ENCODE peak calls at places on chromosomes 5 and 9, in six cellular contexts. Y is left lung; R is breast epithelium; L is cardiac muscle cell; M is OCI-LY7; N is CD8-positive, alpha-beta memory T cell. D is an unnamed sample. For H3K36me3 and H3K4me1, the result is how much of the 10 kb centered on the place peaks cover.

GRCh38 chr9:93260290-93261066 is 76.5 kb downstream of the WNK2 start:
- DNase-seq in R (peak), Y (peak), N (no peak), M (no peak), L (no peak), D (peak)

GRCh38 chr5:55850839-55851674 is at the start of gene IL31RA:
- DNase-seq in Y (no peak), N (no peak), L (peak), M (no peak), R (no peak), D (no peak)

GRCh38 chr5:176938472-176938871 is 39.3 kb upstream of the HK3 start:
- DNase-seq in M (no peak), R (no peak), Y (no peak), L (no peak), N (no peak), D (no peak)

GRCh38 chr9:131635285-131635684 is 90.0 kb downstream of the PRRT1B start:
- DNase-seq in M (no peak), L (peak), N (peak), R (no peak), Y (peak), D (peak)

GRCh38 chr9:20884985-20885593 is 146.4 kb downstream of the HACD4 start:
- DNase-seq in L (peak), R (peak), Y (no peak), N (peak), M (peak), D (peak)

GRCh38 chr5:22539756-22540155 is 313.4 kb downstream of the CDH12 start:
- DNase-seq in Y (no peak), L (no peak), N (no peak), R (no peak), M (no peak), D (no peak)

GRCh38 chr5:126394211-126394828 is 28.9 kb upstream of the GRAMD2B start:
- DNase-seq in N (no peak), R (no peak), M (no peak), L (no peak), Y (no peak), D (no peak)

GRCh38 chr9:89755835-89756234 is 151.0 kb downstream of the GADD45G start:
- DNase-seq in M (no peak), Y (no peak), R (no peak), L (peak), N (no peak), D (no peak)

GRCh38 chr9:107078061-107078460 is 205.0 kb upstream of the RAD23B start:
- DNase-seq in L (no peak), R (no peak), Y (no peak), M (no peak), N (no peak), D (no peak)

GRCh38 chr9:124505901-124506346 is 1.3 kb downstream of the NR5A1 start:
- DNase-seq in R (no peak), L (no peak), Y (no peak), M (no peak), N (peak), D (no peak)

GRCh38 chr9:71830929-71831328 is 62.6 kb upstream of the CEMIP2 start:
- DNase-seq in N (no peak), R (no peak), Y (no peak), L (no peak), M (no peak), D (no peak)

GRCh38 chr5:14326035-14326909 is 183.1 kb downstream of the TRIO start:
- DNase-seq in N (no peak), Y (no peak), L (no peak), R (no peak), M (no peak), D (no peak)

GRCh38 chr9:77807295-77807694 is 159.2 kb upstream of the GNA14 start:
- DNase-seq in N (no peak), R (no peak), M (no peak), L (peak), Y (no peak), D (no peak)

GRCh38 chr9:115883467-115884329 is 269.9 kb upstream of the PAPPA start:
- DNase-seq in N (no peak), Y (no peak), R (no peak), L (peak), M (peak), D (peak)

GRCh38 chr5:145668714-145669113 is 166.4 kb downstream of the PRELID2 start:
- DNase-seq in R (no peak), L (no peak), Y (no peak), M (no peak), N (no peak), D (no peak)

GRCh38 chr9:96859461-96860198 is 5.3 kb upstream of the ZNF782 start:
- DNase-seq in N (no peak), M (no peak), R (no peak), Y (no peak), L (peak), D (no peak)

GRCh38 chr5:43006411-43007202 is 33.5 kb downstream of the ANXA2R start:
- DNase-seq in L (peak), Y (no peak), R (no peak), N (peak), M (no peak), D (no peak)

GRCh38 chr9:31034311-31034710 is 1350.1 kb upstream of the ACO1 start:
- DNase-seq in N (no peak), Y (no peak), M (no peak), R (no peak), L (no peak), D (peak)

GRCh38 chr5:82365744-82366228 is 87.6 kb upstream of the RPS23 start:
- DNase-seq in M (no peak), Y (no peak), N (no peak), L (peak), R (no peak), D (no peak)

GRCh38 chr5:160317447-160317846 is 5.1 kb upstream of the CCNJL start:
- DNase-seq in M (no peak), R (no peak), Y (no peak), N (no peak), L (no peak), D (no peak)

GRCh38 chr9:115939065-115939765 is 214.4 kb upstream of the PAPPA start:
- DNase-seq in N (no peak), M (no peak), L (peak), Y (no peak), R (no peak), D (no peak)

GRCh38 chr9:30723656-30724055 is 1660.8 kb upstream of the ACO1 start:
- DNase-seq in M (no peak), Y (no peak), L (no peak), R (no peak), N (no peak), D (no peak)

GRCh38 chr9:82062245-82062644 is 73.7 kb downstream of the SPATA31D1 start:
- DNase-seq in N (no peak), L (no peak), M (no peak), R (no peak), Y (no peak), D (no peak)

GRCh38 chr5:132439521-132440206 is 50.9 kb downstream of the IRF1 start:
- DNase-seq in Y (no peak), L (peak), R (peak), N (no peak), M (no peak), D (no peak)

GRCh38 chr9:74517188-74517587 is 20.1 kb downstream of the RORB start:
- DNase-seq in L (no peak), Y (no peak), R (no peak), N (no peak), M (no peak), D (no peak)

GRCh38 chr9:88418715-88419540 is 30.7 kb downstream of the SPIN1 start:
- DNase-seq in R (no peak), N (no peak), M (no peak), Y (no peak), L (no peak), D (no peak)
- H3K36me3 ChIP-seq in R (under half), N (under half), M (under half), Y (under half), L (under half), D (under half)

DNA sequence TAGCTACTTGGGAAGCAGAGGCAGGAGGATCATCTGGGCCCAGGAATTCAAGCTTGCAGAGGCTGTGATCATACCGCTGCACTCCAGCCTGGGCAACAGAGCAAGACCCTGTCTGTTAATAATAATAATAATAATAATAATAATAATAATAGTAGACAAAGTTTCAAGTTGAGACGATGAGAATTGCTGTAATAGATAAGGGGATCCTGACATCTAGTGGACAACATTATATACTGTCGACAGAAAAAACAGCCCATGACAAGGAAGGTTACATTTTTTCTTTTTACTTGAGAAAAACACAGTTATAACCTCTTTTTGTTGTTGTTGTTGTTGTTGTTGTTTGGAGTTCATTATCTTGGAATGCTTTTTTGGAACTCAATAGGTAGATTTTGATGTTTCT is 35.3 kb downstream of the NDFIP1 start:
- DNase-seq in R (no peak), M (peak), Y (no peak), N (no peak), L (peak), D (no peak)
- H3K27ac ChIP-seq in R (no peak), M (no peak), Y (no peak), N (no peak), L (no peak), D (no peak)

GRCh38 chr9:4287886-4288588 is 11.8 kb downstream of the GLIS3 start:
- DNase-seq in L (no peak), N (no peak), R (no peak), M (no peak), Y (no peak), D (no peak)
- H3K4me1 ChIP-seq in L (under half), N (under half), R (under half), M (under half), Y (under half), D (under half)

GRCh38 chr9:104557179-104557634 is 11.8 kb upstream of the OR13C8 start:
- DNase-seq in L (no peak), Y (peak), R (no peak), N (no peak), M (peak), D (no peak)
- H3K36me3 ChIP-seq in L (under half), Y (under half), R (under half), N (under half), M (under half), D (under half)

GRCh38 chr5:158755971-158756370 is 343.7 kb downstream of the EBF1 start:
- DNase-seq in Y (no peak), R (no peak), N (no peak), L (no peak), M (no peak), D (no peak)

GRCh38 chr5:158755221-158755620 is 344.5 kb downstream of the EBF1 start:
- DNase-seq in N (no peak), Y (no peak), R (no peak), M (peak), L (no peak), D (no peak)

GRCh38 chr5:158759276-158759675 is 340.4 kb downstream of the EBF1 start:
- DNase-seq in N (no peak), L (no peak), R (no peak), Y (no peak), M (no peak), D (no peak)

GRCh38 chr5:158758666-158759065 is 341.1 kb downstream of the EBF1 start:
- DNase-seq in M (no peak), L (peak), Y (no peak), N (no peak), R (no peak), D (no peak)

GRCh38 chr5:158756873-158757272 is 342.8 kb downstream of the EBF1 start:
- DNase-seq in M (peak), L (no peak), N (no peak), R (no peak), Y (no peak), D (no peak)
- H3K27ac ChIP-seq in M (no peak), L (no peak), N (no peak), R (no peak), Y (no peak), D (no peak)

D was measured in pancreas.